ENCODE peak calls at places on chromosome 18, in five cellular contexts. K is HCT116, N is ovary, I is left lung, X is PC-3. E is an unnamed sample.

GRCh38 chr18:45837283-45838070 is 12.0 kb downstream of the SIGLEC15 start:
- DNase-seq in K (no peak), N (no peak), I (no peak), X (no peak), E (peak; percentile 42)

GRCh38 chr18:49224130-49224529 is 236.3 kb downstream of the DYM start:
- DNase-seq in K (no peak), N (no peak), I (no peak), X (peak; percentile 2), E (no peak)

GRCh38 chr18:77208969-77209368 is 40.7 kb upstream of the GALR1 start:
- DNase-seq in K (no peak), N (no peak), I (peak; percentile 53), X (peak; percentile 75), E (no peak)

GRCh38 chr18:13446024-13446423 is 227.5 kb downstream of the LDLRAD4 start:
- DNase-seq in K (no peak), N (no peak), I (no peak), X (no peak), E (no peak)

GRCh38 chr18:46408334-46408987 is 248.6 kb downstream of the LOXHD1 start:
- DNase-seq in K (no peak), N (no peak), I (no peak), X (no peak), E (no peak)

GRCh38 chr18:38966846-38967245 is 1401.2 kb upstream of the CELF4 start:
- DNase-seq in K (no peak), N (no peak), I (no peak), X (peak; percentile 3), E (no peak)

GRCh38 chr18:23529597-23529996 is 26.3 kb downstream of the RMC1 start:
- DNase-seq in K (peak; percentile 81), N (no peak), I (no peak), X (peak; percentile 91), E (no peak)

GRCh38 chr18:2442726-2443275 is 128.5 kb downstream of the METTL4 start:
- DNase-seq in K (no peak), N (no peak), I (no peak), X (peak; percentile 83), E (no peak)

GRCh38 chr18:427005-427404 is 73.5 kb downstream of the COLEC12 start:
- DNase-seq in K (no peak), N (no peak), I (no peak), X (no peak), E (no peak)

GRCh38 chr18:25457636-25458035 is 105.7 kb upstream of the ZNF521 start:
- DNase-seq in K (no peak), N (no peak), I (no peak), X (peak; percentile 2), E (no peak)

GRCh38 chr18:46756172-46756558 is 688 bp downstream of the ST8SIA5 start:
- DNase-seq in K (no peak), N (no peak), I (no peak), X (no peak), E (no peak)

GRCh38 chr18:76803814-76804213 is 18.5 kb upstream of the ZNF236 start:
- DNase-seq in K (no peak), N (peak; percentile 53), I (peak; percentile 50), X (peak; percentile 82), E (no peak)

GRCh38 chr18:26909599-26910290 is 44.2 kb upstream of the AQP4 start:
- DNase-seq in K (no peak), N (no peak), I (no peak), X (peak; percentile 15), E (no peak)

GRCh38 chr18:52326001-52326400 is 14.0 kb upstream of the DCC start:
- DNase-seq in K (no peak), N (no peak), I (no peak), X (peak; percentile 39), E (no peak)

GRCh38 chr18:35334821-35335220 is 9.4 kb downstream of the ZNF24 start:
- DNase-seq in K (no peak), N (no peak), I (no peak), X (peak; percentile 10), E (no peak)

GRCh38 chr18:8847066-8847755 is 141.9 kb downstream of the MTCL1 start:
- DNase-seq in K (no peak), N (no peak), I (no peak), X (peak; percentile 45), E (no peak)
- H3K9me3 ChIP-seq in K (no peaks in the 10 kb centered on the region), N (no peaks in the 10 kb centered on the region), I (no peaks in the 10 kb centered on the region), X (no peaks in the 10 kb centered on the region), E (no peaks in the 10 kb centered on the region)

GRCh38 chr18:71131918-71132317 is 843.1 kb downstream of the SOCS6 start:
- DNase-seq in K (no peak), N (no peak), I (no peak), X (peak; percentile 19), E (no peak)

GRCh38 chr18:71134122-71134521 is 845.3 kb downstream of the SOCS6 start:
- DNase-seq in K (no peak), N (no peak), I (no peak), X (no peak), E (no peak)

GRCh38 chr18:71136487-71136886 is 847.6 kb downstream of the SOCS6 start:
- DNase-seq in K (no peak), N (no peak), I (no peak), X (no peak), E (no peak)
- H3K9me3 ChIP-seq in K (peaks cover 8% of the 10 kb centered on the region), N (no peaks in the 10 kb centered on the region), I (no peaks in the 10 kb centered on the region), X (no peaks in the 10 kb centered on the region), E (no peaks in the 10 kb centered on the region)

DNA sequence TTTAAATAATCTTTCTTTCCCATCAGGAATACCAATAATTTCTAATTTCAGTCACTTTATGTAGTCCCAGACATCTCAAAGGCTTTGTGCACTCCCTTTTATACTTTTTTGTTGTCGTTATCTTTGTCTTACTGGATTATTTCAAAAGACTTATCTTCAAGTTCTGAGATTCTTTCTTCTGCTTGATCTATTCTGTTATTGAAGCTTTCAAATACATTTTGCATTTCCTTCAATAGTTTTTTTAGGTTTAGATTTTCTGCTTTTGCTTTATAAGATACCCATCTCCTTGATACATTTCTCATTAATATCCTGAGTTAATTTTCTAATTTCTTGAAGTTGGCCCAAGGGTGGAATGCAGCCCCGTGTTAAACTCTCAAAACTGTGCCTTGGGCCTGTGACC is 432.4 kb downstream of the RIT2 start:
- DNase-seq in K (no peak), N (no peak), I (no peak), X (no peak), E (no peak)
- H3K9me3 ChIP-seq in K (peaks cover 11% of the 10 kb centered on the region), N (no peaks in the 10 kb centered on the region), I (no peaks in the 10 kb centered on the region), X (no peaks in the 10 kb centered on the region), E (peaks cover 3% of the 10 kb centered on the region)

GRCh38 chr18:75350440-75350839 is 77.1 kb downstream of the SMIM21 start:
- DNase-seq in K (no peak), N (no peak), I (no peak), X (no peak), E (peak; percentile 44)

GRCh38 chr18:75351409-75351808 is 76.1 kb downstream of the SMIM21 start:
- DNase-seq in K (no peak), N (no peak), I (no peak), X (no peak), E (no peak)

GRCh38 chr18:75350857-75351256 is 76.6 kb downstream of the SMIM21 start:
- DNase-seq in K (no peak), N (no peak), I (no peak), X (no peak), E (no peak)

GRCh38 chr18:75358928-75359327 is 68.6 kb downstream of the SMIM21 start:
- DNase-seq in K (no peak), N (no peak), I (no peak), X (no peak), E (no peak)

DNA sequence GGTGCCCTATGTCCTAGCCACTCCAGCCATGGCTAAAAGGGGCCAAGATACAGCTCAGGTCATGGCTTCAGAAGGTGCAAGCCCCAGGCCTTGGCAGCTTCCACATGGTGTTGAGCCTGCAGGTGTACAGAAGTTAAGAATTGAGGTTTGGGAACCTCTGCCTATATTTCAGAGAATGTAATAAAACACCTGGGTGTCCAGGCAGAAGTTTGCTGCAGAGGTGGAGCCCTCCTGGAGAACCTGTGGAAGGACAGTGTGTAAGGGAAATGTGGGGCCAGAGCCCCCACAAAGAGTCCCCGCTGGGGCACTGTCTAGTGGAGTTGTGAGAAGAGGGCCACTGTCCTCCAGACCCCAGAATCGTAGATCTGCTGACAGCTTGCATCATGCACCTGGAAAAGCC is 74.1 kb downstream of the SMIM21 start:
- DNase-seq in K (no peak), N (no peak), I (no peak), X (no peak), E (no peak)
- H3K9me3 ChIP-seq in K (no peaks in the 10 kb centered on the region), N (no peaks in the 10 kb centered on the region), I (no peaks in the 10 kb centered on the region), X (peaks cover 4% of the 10 kb centered on the region), E (peaks cover 41% of the 10 kb centered on the region)

DNA sequence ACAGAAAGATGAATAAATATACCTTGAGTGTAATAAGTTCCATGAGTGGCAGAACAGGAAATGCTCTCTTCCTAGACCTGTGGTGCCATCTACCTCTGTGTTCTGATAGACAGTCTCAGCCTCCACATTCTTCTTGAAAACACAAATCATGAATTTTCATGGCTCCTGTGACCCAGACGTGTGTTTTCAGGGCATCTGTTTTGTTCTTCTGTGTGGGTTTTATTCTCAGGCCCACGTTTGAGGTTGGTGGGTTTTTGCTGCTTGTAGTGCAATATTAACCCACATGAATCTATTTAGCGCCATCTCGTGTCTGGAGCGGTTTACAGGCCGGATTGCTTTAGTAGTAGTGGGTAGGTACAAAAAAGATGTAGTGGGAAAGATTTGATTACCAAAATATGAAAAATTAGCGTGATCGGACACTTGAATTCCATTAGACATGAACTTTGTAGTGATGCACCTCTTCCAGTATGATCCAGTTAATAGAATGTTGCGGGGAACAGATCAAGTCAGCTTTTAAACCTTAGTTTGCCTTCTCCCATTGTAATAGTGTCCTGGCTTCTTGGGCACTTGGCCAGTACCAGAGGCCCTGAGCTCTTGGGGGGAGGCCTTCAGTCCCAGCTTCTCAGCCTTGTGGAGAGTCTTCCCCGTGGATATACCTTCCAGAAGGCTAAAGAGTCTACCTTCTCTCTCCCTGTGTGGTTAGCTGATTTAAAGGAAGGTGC is 256.5 kb downstream of the TPGS2 start:
- DNase-seq in K (peak; percentile 8), N (peak; percentile 31), I (no peak), X (peak; percentile 36), E (no peak)
- H3K9me3 ChIP-seq in K (no peaks in the 10 kb centered on the region), N (no peaks in the 10 kb centered on the region), I (no peaks in the 10 kb centered on the region), X (no peaks in the 10 kb centered on the region), E (no peaks in the 10 kb centered on the region)

GRCh38 chr18:14943486-14943885 is 195.5 kb downstream of the ANKRD30B start:
- DNase-seq in K (no peak), N (no peak), I (no peak), X (no peak), E (no peak)
- H3K9me3 ChIP-seq in K (no peaks in the 10 kb centered on the region), N (no peaks in the 10 kb centered on the region), I (no peaks in the 10 kb centered on the region), X (no peaks in the 10 kb centered on the region), E (no peaks in the 10 kb centered on the region)

DNA sequence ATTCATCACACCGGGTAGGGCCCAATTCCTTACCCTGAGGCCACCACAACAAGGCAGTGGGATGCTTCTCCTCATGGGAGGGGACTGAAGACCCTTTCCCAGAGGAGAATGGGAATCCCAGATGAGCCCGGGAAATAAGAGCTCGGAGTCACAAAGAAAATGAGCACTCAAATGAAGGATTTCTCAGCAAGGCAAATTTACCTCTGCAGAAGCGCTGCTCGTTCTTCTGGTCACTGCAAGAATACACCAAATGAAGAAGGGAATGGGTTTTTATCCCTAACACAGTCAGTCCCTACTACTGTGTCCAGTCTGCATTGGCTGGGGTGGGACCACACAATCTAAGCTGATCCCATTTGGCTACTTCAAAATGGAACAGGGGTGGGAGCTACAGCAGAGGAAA is 35.7 kb upstream of the TRAPPC8 start:
- DNase-seq in K (no peak), N (no peak), I (no peak), X (no peak), E (no peak)
- H3K9me3 ChIP-seq in K (peaks cover 5% of the 10 kb centered on the region), N (no peaks in the 10 kb centered on the region), I (no peaks in the 10 kb centered on the region), X (no peaks in the 10 kb centered on the region), E (peaks cover 40% of the 10 kb centered on the region)

E was measured in NT2/D1.